ENCODE peak calls at places on chromosomes 6 and 20, in four cellular contexts. One of them, this sample, is unnamed.

GRCh38 chr20:59948828-59949720 is 8.9 kb downstream of the FAM217B start:
- DNase-seq in RPMI7951: peak; percentile 60
- DNase-seq in anterior cingulate cortex: no peak
- DNase-seq in activated T-cell treated with anti-CD3 and anti-CD28 coated beads, Interleukin-2, amount 50 U/mL, for 24 hours: no peak
- DNase-seq in this sample: no peak

GRCh38 chr6:72826033-72826432 is 204.2 kb downstream of the KCNQ5 start:
- DNase-seq in anterior cingulate cortex: no peak
- DNase-seq in RPMI7951: no peak
- DNase-seq in activated T-cell treated with anti-CD3 and anti-CD28 coated beads, Interleukin-2, amount 50 U/mL, for 24 hours: no peak
- DNase-seq in this sample: no peak

GRCh38 chr20:53579581-53580375 is 13.9 kb downstream of the ZNF217 start:
- DNase-seq in anterior cingulate cortex: no peak
- DNase-seq in activated T-cell treated with anti-CD3 and anti-CD28 coated beads, Interleukin-2, amount 50 U/mL, for 24 hours: peak; percentile 51
- DNase-seq in RPMI7951: peak; percentile 75
- DNase-seq in this sample: no peak

GRCh38 chr6:80403365-80403764 is 296.9 kb downstream of the BCKDHB start:
- DNase-seq in RPMI7951: no peak
- DNase-seq in anterior cingulate cortex: no peak
- DNase-seq in activated T-cell treated with anti-CD3 and anti-CD28 coated beads, Interleukin-2, amount 50 U/mL, for 24 hours: no peak
- DNase-seq in this sample: no peak

GRCh38 chr20:10277616-10278015 is 59.0 kb downstream of the SNAP25 start:
- DNase-seq in activated T-cell treated with anti-CD3 and anti-CD28 coated beads, Interleukin-2, amount 50 U/mL, for 24 hours: no peak
- DNase-seq in anterior cingulate cortex: no peak
- DNase-seq in RPMI7951: no peak
- DNase-seq in this sample: no peak

GRCh38 chr6:129679758-129680157 is 30.2 kb downstream of the ARHGAP18 start:
- DNase-seq in activated T-cell treated with anti-CD3 and anti-CD28 coated beads, Interleukin-2, amount 50 U/mL, for 24 hours: no peak
- DNase-seq in anterior cingulate cortex: no peak
- DNase-seq in RPMI7951: peak; percentile 69
- DNase-seq in this sample: no peak

GRCh38 chr20:59830107-59831023 is 103.1 kb downstream of the SYCP2 start:
- DNase-seq in activated T-cell treated with anti-CD3 and anti-CD28 coated beads, Interleukin-2, amount 50 U/mL, for 24 hours: no peak
- DNase-seq in anterior cingulate cortex: no peak
- DNase-seq in RPMI7951: no peak
- DNase-seq in this sample: no peak

GRCh38 chr6:85726206-85726605 is 83.5 kb upstream of the SYNCRIP start:
- DNase-seq in RPMI7951: peak; percentile 4
- DNase-seq in activated T-cell treated with anti-CD3 and anti-CD28 coated beads, Interleukin-2, amount 50 U/mL, for 24 hours: no peak
- DNase-seq in anterior cingulate cortex: no peak
- DNase-seq in this sample: no peak

GRCh38 chr20:62816879-62817873 is at the start of gene COL9A3:
- DNase-seq in anterior cingulate cortex: peak; percentile 69
- DNase-seq in activated T-cell treated with anti-CD3 and anti-CD28 coated beads, Interleukin-2, amount 50 U/mL, for 24 hours: no peak
- DNase-seq in RPMI7951: no peak
- DNase-seq in this sample: no peak

GRCh38 chr6:35955071-35955470 is 34.2 kb upstream of the SRPK1 start:
- DNase-seq in anterior cingulate cortex: no peak
- DNase-seq in RPMI7951: peak; percentile 28
- DNase-seq in activated T-cell treated with anti-CD3 and anti-CD28 coated beads, Interleukin-2, amount 50 U/mL, for 24 hours: no peak
- DNase-seq in this sample: no peak

GRCh38 chr6:77249560-77249959 is 213.7 kb downstream of the HTR1B start:
- DNase-seq in activated T-cell treated with anti-CD3 and anti-CD28 coated beads, Interleukin-2, amount 50 U/mL, for 24 hours: no peak
- DNase-seq in anterior cingulate cortex: no peak
- DNase-seq in RPMI7951: peak; percentile 22
- DNase-seq in this sample: no peak

GRCh38 chr6:107786179-107786578 is 37.9 kb downstream of the SCML4 start:
- DNase-seq in activated T-cell treated with anti-CD3 and anti-CD28 coated beads, Interleukin-2, amount 50 U/mL, for 24 hours: no peak
- DNase-seq in anterior cingulate cortex: no peak
- DNase-seq in RPMI7951: no peak
- DNase-seq in this sample: no peak

GRCh38 chr6:100370265-100370664 is 94.5 kb downstream of the SIM1 start:
- DNase-seq in anterior cingulate cortex: no peak
- DNase-seq in activated T-cell treated with anti-CD3 and anti-CD28 coated beads, Interleukin-2, amount 50 U/mL, for 24 hours: no peak
- DNase-seq in RPMI7951: no peak
- DNase-seq in this sample: no peak

GRCh38 chr6:75747985-75748742 is 875 bp upstream of the MYO6 start:
- DNase-seq in activated T-cell treated with anti-CD3 and anti-CD28 coated beads, Interleukin-2, amount 50 U/mL, for 24 hours: no peak
- DNase-seq in RPMI7951: no peak
- DNase-seq in anterior cingulate cortex: no peak
- DNase-seq in this sample: no peak

GRCh38 chr20:4546342-4546741 is 175.4 kb upstream of the PRND start:
- DNase-seq in activated T-cell treated with anti-CD3 and anti-CD28 coated beads, Interleukin-2, amount 50 U/mL, for 24 hours: no peak
- DNase-seq in RPMI7951: no peak
- DNase-seq in anterior cingulate cortex: no peak
- DNase-seq in this sample: no peak

GRCh38 chr6:20135677-20136268 is 76.5 kb downstream of the MBOAT1 start:
- DNase-seq in anterior cingulate cortex: no peak
- DNase-seq in activated T-cell treated with anti-CD3 and anti-CD28 coated beads, Interleukin-2, amount 50 U/mL, for 24 hours: no peak
- DNase-seq in RPMI7951: no peak
- DNase-seq in this sample: no peak

GRCh38 chr6:39904946-39905639 is 29.2 kb downstream of the MOCS1 start:
- DNase-seq in anterior cingulate cortex: no peak
- DNase-seq in activated T-cell treated with anti-CD3 and anti-CD28 coated beads, Interleukin-2, amount 50 U/mL, for 24 hours: no peak
- DNase-seq in RPMI7951: no peak
- DNase-seq in this sample: no peak

GRCh38 chr20:4160761-4161305 is 145.5 kb upstream of the RNF24 start:
- DNase-seq in anterior cingulate cortex: peak; percentile 90
- DNase-seq in RPMI7951: no peak
- DNase-seq in activated T-cell treated with anti-CD3 and anti-CD28 coated beads, Interleukin-2, amount 50 U/mL, for 24 hours: peak; percentile 59
- DNase-seq in this sample: no peak

GRCh38 chr6:15474196-15474595 is 188.6 kb downstream of the DTNBP1 start:
- DNase-seq in anterior cingulate cortex: no peak
- DNase-seq in activated T-cell treated with anti-CD3 and anti-CD28 coated beads, Interleukin-2, amount 50 U/mL, for 24 hours: no peak
- DNase-seq in RPMI7951: peak; percentile 48
- DNase-seq in this sample: peak; percentile 49

GRCh38 chr20:45701104-45701503 is 734 bp upstream of the WFDC13 start:
- DNase-seq in anterior cingulate cortex: no peak
- DNase-seq in activated T-cell treated with anti-CD3 and anti-CD28 coated beads, Interleukin-2, amount 50 U/mL, for 24 hours: no peak
- DNase-seq in RPMI7951: no peak
- DNase-seq in this sample: no peak